ENCODE peak calls at places on chromosomes 5 and 9, in four cellular contexts. V is ovary; J is tibial nerve; U is stimulated activated CD4-positive, alpha-beta T cell treated with anti-CD3 and anti-CD28 coated beads, Interleukin-4, amount 100 ng/mL, for 1 hour. I is an unnamed sample.

GRCh38 chr9:21825637-21826036 is 23.2 kb downstream of the MTAP start:
- DNase-seq in V (no peak), U (no peak), J (no peak), I (no peak)

GRCh38 chr9:130358928-130359327 is 85.8 kb upstream of the ASS1 start:
- DNase-seq in J (no peak), V (no peak), U (no peak), I (no peak)

GRCh38 chr5:92850886-92851285 is 730.1 kb downstream of the NR2F1-AS1 start:
- DNase-seq in V (no peak), J (no peak), U (no peak), I (no peak)

GRCh38 chr5:119355636-119356383 is at the start of gene TNFAIP8:
- DNase-seq in V (peak), J (peak), U (peak), I (peak)

GRCh38 chr9:114121445-114122151 is 22.5 kb upstream of the KIF12 start:
- DNase-seq in U (no peak), J (no peak), V (no peak), I (no peak)

GRCh38 chr9:103397868-103398600 is 402.9 kb downstream of the CYLC2 start:
- DNase-seq in U (peak), J (no peak), V (no peak), I (no peak)

GRCh38 chr5:73496984-73497457 is 1.2 kb upstream of the BTF3 start:
- DNase-seq in J (no peak), U (no peak), V (no peak), I (peak)

GRCh38 chr5:21806943-21807342 is 1046.2 kb downstream of the CDH12 start:
- DNase-seq in J (no peak), V (no peak), U (no peak), I (no peak)

GRCh38 chr9:36659500-36659899 is 86.8 kb downstream of the MELK start:
- DNase-seq in U (no peak), J (no peak), V (no peak), I (no peak)

GRCh38 chr9:96883922-96884321 is 29.6 kb upstream of the ZNF782 start:
- DNase-seq in V (no peak), J (no peak), U (no peak), I (no peak)

GRCh38 chr5:73120222-73121108 is at the start of gene TMEM171:
- DNase-seq in U (no peak), V (no peak), J (no peak), I (peak)

GRCh38 chr5:171080151-171080938 is 218.5 kb downstream of the RANBP17 start:
- DNase-seq in J (no peak), V (no peak), U (no peak), I (no peak)

GRCh38 chr9:84371737-84372136 is 31.2 kb upstream of the SLC28A3 start:
- DNase-seq in U (no peak), J (no peak), V (no peak), I (peak)

GRCh38 chr5:93717162-93717561 is 24.2 kb downstream of the POU5F2 start:
- DNase-seq in V (no peak), J (no peak), U (no peak), I (no peak)